ENCODE peak calls at places on chromosomes 11 and 22, in five cellular contexts. One of them, this sample, is unnamed. For H3K36me3 and H3K4me1, the result is how much of the 10 kb centered on the place peaks cover.

GRCh38 chr11:133905677-133906156 is 51.1 kb downstream of the IGSF9B start:
- DNase-seq in adrenal gland: no peak
- DNase-seq in uterus: no peak
- DNase-seq in heart right ventricle: no peak
- DNase-seq in PC-3: no peak
- DNase-seq in this sample: no peak

GRCh38 chr11:6647282-6647679 is 8.3 kb downstream of the DCHS1 start:
- DNase-seq in heart right ventricle: peak
- DNase-seq in adrenal gland: no peak
- DNase-seq in uterus: peak
- DNase-seq in PC-3: no peak
- DNase-seq in this sample: no peak

GRCh38 chr11:134372961-134373360 is 39.1 kb downstream of the B3GAT1 start:
- DNase-seq in uterus: no peak
- DNase-seq in PC-3: no peak
- DNase-seq in adrenal gland: no peak
- DNase-seq in heart right ventricle: no peak
- DNase-seq in this sample: no peak

GRCh38 chr11:74319139-74319538 is 7.7 kb upstream of the P4HA3 start:
- DNase-seq in heart right ventricle: no peak
- DNase-seq in adrenal gland: no peak
- DNase-seq in uterus: no peak
- DNase-seq in PC-3: peak
- DNase-seq in this sample: no peak

GRCh38 chr11:57315491-57315890 is 9.3 kb downstream of the TNKS1BP1 start:
- DNase-seq in heart right ventricle: no peak
- DNase-seq in PC-3: no peak
- DNase-seq in adrenal gland: no peak
- DNase-seq in uterus: no peak
- DNase-seq in this sample: no peak

GRCh38 chr11:106271126-106271525 is 193.7 kb downstream of the AASDHPPT start:
- DNase-seq in uterus: no peak
- DNase-seq in PC-3: no peak
- DNase-seq in heart right ventricle: no peak
- DNase-seq in adrenal gland: no peak
- DNase-seq in this sample: no peak

GRCh38 chr11:100704176-100704575 is 17.1 kb downstream of the ARHGAP42 start:
- DNase-seq in uterus: no peak
- DNase-seq in PC-3: no peak
- DNase-seq in adrenal gland: no peak
- DNase-seq in heart right ventricle: no peak
- DNase-seq in this sample: no peak

GRCh38 chr11:61157743-61158142 is 3.5 kb downstream of the VPS37C start:
- DNase-seq in PC-3: peak
- DNase-seq in heart right ventricle: no peak
- DNase-seq in adrenal gland: no peak
- DNase-seq in uterus: no peak
- DNase-seq in this sample: no peak

GRCh38 chr11:79304599-79305212 is 136.1 kb downstream of the TENM4 start:
- DNase-seq in uterus: no peak
- DNase-seq in heart right ventricle: no peak
- DNase-seq in adrenal gland: no peak
- DNase-seq in PC-3: no peak
- DNase-seq in this sample: no peak

DNA sequence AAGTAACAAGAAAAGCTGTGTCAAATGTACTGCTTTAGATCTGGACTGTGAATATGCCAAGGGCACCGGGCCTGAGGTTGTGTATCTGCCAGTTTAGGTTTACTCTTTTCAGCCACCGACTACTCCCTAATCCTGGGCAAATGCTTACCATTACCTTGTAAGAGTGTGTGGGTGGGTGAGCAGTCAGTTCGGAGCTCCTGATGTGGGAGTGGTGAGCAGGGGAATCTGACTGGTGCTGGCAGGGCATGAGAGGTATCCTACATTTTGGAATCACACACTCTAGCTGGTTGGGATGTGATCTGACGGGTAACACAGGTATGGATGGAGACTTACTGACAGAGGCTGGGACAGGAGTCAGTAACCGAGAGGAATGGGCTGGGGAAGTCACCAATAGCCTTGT is 2.6 kb upstream of the FAM180B start:
- DNase-seq in uterus: no peak
- DNase-seq in adrenal gland: no peak
- DNase-seq in heart right ventricle: no peak
- DNase-seq in PC-3: no peak
- DNase-seq in this sample: no peak
- H3K36me3 ChIP-seq in uterus: under half
- H3K36me3 ChIP-seq in adrenal gland: under half
- H3K36me3 ChIP-seq in heart right ventricle: half or more
- H3K36me3 ChIP-seq in PC-3: under half
- H3K36me3 ChIP-seq in this sample: under half

GRCh38 chr22:42299586-42300285 is 29.3 kb upstream of the TCF20 start:
- DNase-seq in adrenal gland: no peak
- DNase-seq in uterus: no peak
- DNase-seq in heart right ventricle: no peak
- DNase-seq in PC-3: no peak
- DNase-seq in this sample: no peak
- H3K4me1 ChIP-seq in adrenal gland: under half
- H3K4me1 ChIP-seq in uterus: under half
- H3K4me1 ChIP-seq in heart right ventricle: under half
- H3K4me1 ChIP-seq in PC-3: under half
- H3K4me1 ChIP-seq in this sample: under half

DNA sequence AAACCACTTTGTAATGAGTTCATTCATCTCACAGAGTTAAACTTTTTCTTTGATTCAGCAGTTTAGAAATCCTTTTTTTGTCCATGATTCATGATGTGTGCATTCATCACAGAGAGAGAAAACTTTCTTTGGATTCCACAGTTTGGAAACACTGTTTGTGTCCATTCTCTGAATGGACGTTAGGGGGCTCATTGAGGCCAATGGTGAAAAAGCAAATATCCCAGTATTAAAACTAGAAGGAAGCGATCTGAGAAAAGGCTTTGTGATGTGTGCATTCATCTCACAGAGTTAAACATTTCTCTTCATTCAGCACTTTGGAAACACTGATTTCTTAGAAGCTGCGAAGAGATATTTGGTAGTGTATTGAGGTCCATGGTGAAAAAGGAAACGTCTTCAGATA is 155.6 kb upstream of the TRIM48 start:
- DNase-seq in PC-3: no peak
- DNase-seq in uterus: no peak
- DNase-seq in adrenal gland: no peak
- DNase-seq in heart right ventricle: no peak
- DNase-seq in this sample: no peak
- TF ChIP-seq CTCF in PC-3: peak
- TF ChIP-seq CTCF in uterus: no peak
- TF ChIP-seq CTCF in adrenal gland: no peak
- TF ChIP-seq CTCF in heart right ventricle: no peak
- TF ChIP-seq CTCF in this sample: no peak

GRCh38 chr11:592918-593317 is 16.6 kb downstream of the PHRF1 start:
- DNase-seq in heart right ventricle: no peak
- DNase-seq in PC-3: no peak
- DNase-seq in uterus: no peak
- DNase-seq in adrenal gland: no peak
- DNase-seq in this sample: no peak
- H3K36me3 ChIP-seq in heart right ventricle: half or more
- H3K36me3 ChIP-seq in PC-3: under half
- H3K36me3 ChIP-seq in uterus: under half
- H3K36me3 ChIP-seq in adrenal gland: half or more
- H3K36me3 ChIP-seq in this sample: half or more

DNA sequence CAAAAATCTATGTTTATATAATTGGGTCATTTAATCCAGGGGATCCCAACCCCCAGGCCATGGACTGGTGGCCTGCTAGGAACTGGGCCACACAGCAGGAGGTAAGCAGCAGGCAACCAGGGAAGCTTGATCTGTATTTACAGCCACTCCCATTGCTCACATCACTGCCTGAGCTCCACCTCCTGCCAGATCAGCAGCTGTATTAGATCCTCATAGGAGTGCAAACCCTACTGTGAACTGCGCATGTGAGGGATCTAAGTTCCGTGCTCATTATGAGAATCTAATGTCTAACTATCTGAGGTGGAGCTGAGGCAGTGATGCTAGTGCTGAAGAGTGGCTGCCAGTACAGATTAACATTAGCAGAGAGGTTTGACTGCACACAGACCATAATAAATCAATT is 32.8 kb downstream of the MS4A2 start:
- DNase-seq in adrenal gland: no peak
- DNase-seq in uterus: no peak
- DNase-seq in PC-3: no peak
- DNase-seq in heart right ventricle: no peak
- DNase-seq in this sample: no peak
- H3K4me1 ChIP-seq in adrenal gland: under half
- H3K4me1 ChIP-seq in uterus: under half
- H3K4me1 ChIP-seq in PC-3: under half
- H3K4me1 ChIP-seq in heart right ventricle: under half
- H3K4me1 ChIP-seq in this sample: under half

GRCh38 chr22:22802346-22802970 is 85.2 kb upstream of the IGLL5 start:
- DNase-seq in adrenal gland: no peak
- DNase-seq in PC-3: no peak
- DNase-seq in uterus: no peak
- DNase-seq in heart right ventricle: no peak
- DNase-seq in this sample: peak
- TF ChIP-seq CTCF in adrenal gland: peak
- TF ChIP-seq CTCF in PC-3: peak
- TF ChIP-seq CTCF in uterus: no peak
- TF ChIP-seq CTCF in heart right ventricle: no peak
- TF ChIP-seq CTCF in this sample: peak

GRCh38 chr11:10072142-10072541 is 221.9 kb downstream of the SBF2 start:
- DNase-seq in adrenal gland: no peak
- DNase-seq in PC-3: no peak
- DNase-seq in uterus: no peak
- DNase-seq in heart right ventricle: no peak
- DNase-seq in this sample: no peak

GRCh38 chr11:10072841-10073240 is 221.2 kb downstream of the SBF2 start:
- DNase-seq in heart right ventricle: no peak
- DNase-seq in PC-3: no peak
- DNase-seq in adrenal gland: no peak
- DNase-seq in uterus: no peak
- DNase-seq in this sample: no peak

GRCh38 chr11:10080134-10080533 is 213.9 kb downstream of the SBF2 start:
- DNase-seq in PC-3: no peak
- DNase-seq in uterus: no peak
- DNase-seq in heart right ventricle: no peak
- DNase-seq in adrenal gland: no peak
- DNase-seq in this sample: no peak

GRCh38 chr11:10076458-10077141 is 217.4 kb downstream of the SBF2 start:
- DNase-seq in adrenal gland: peak
- DNase-seq in heart right ventricle: peak
- DNase-seq in PC-3: peak
- DNase-seq in uterus: peak
- DNase-seq in this sample: no peak

GRCh38 chr11:10075141-10075540 is 218.9 kb downstream of the SBF2 start:
- DNase-seq in adrenal gland: no peak
- DNase-seq in uterus: no peak
- DNase-seq in PC-3: no peak
- DNase-seq in heart right ventricle: no peak
- DNase-seq in this sample: no peak
- H3K36me3 ChIP-seq in adrenal gland: under half
- H3K36me3 ChIP-seq in uterus: under half
- H3K36me3 ChIP-seq in PC-3: under half
- H3K36me3 ChIP-seq in heart right ventricle: under half
- H3K36me3 ChIP-seq in this sample: under half

GRCh38 chr11:65117206-65118096 is at the start of gene ZNHIT2:
- DNase-seq in adrenal gland: peak
- DNase-seq in heart right ventricle: peak
- DNase-seq in uterus: peak
- DNase-seq in PC-3: peak
- DNase-seq in this sample: peak

GRCh38 chr11:65114538-65115171 is 2.8 kb downstream of the ZNHIT2 start:
- DNase-seq in uterus: no peak
- DNase-seq in heart right ventricle: no peak
- DNase-seq in PC-3: no peak
- DNase-seq in adrenal gland: no peak
- DNase-seq in this sample: no peak

GRCh38 chr11:65113839-65114238 is 2.2 kb downstream of the TM7SF2 start:
- DNase-seq in heart right ventricle: no peak
- DNase-seq in PC-3: no peak
- DNase-seq in uterus: no peak
- DNase-seq in adrenal gland: peak
- DNase-seq in this sample: no peak

GRCh38 chr11:65116370-65117205 is 913 bp downstream of the ZNHIT2 start:
- DNase-seq in heart right ventricle: no peak
- DNase-seq in uterus: no peak
- DNase-seq in PC-3: peak
- DNase-seq in adrenal gland: peak
- DNase-seq in this sample: no peak

DNA sequence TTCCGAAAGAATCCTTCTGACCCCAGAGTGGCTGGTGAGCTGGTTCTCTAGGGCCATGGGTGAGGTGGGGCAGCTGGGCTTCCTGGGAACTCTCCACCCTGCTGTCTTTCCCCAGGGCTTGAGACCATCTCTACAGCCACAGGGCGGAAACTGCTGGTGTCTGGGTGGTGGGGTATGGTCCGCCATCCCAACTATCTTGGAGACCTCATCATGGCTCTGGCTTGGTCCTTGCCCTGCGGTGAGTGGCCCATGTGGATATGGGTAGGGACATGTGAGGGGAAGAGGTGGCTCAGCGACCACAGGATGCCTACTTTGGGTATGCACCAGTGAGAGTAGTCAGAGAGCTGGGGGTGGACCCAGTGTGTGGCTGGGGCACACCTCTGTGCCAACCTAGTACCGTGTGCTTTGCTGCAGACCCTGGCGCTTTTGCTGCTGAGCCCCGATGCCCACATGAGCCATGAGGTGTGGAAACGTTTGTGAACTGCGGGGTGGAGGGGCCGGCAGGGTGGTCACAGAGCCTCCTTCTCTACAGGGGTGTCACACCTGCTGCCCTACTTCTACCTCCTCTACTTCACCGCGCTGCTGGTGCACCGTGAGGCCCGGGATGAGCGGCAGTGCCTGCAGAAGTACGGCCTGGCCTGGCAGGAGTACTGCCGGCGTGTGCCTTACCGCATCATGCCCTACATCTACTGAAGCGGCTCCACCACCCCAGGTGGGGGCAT is 2.0 kb downstream of the ZNHIT2 start:
- DNase-seq in adrenal gland: no peak
- DNase-seq in uterus: no peak
- DNase-seq in PC-3: no peak
- DNase-seq in heart right ventricle: no peak
- DNase-seq in this sample: no peak
- H3K4me1 ChIP-seq in adrenal gland: under half
- H3K4me1 ChIP-seq in uterus: under half
- H3K4me1 ChIP-seq in PC-3: under half
- H3K4me1 ChIP-seq in heart right ventricle: half or more
- H3K4me1 ChIP-seq in this sample: under half